ENCODE peak calls at places on chromosomes 5 and 9, in nine cellular contexts. One of them, this sample, is unnamed.

GRCh38 chr5:175590471-175590881 is 67.4 kb upstream of the HRH2 start:
- DNase-seq in Daoy: peak; percentile 92
- DNase-seq in activated effector memory CD4-positive, alpha-beta T cell treated with Interleukin-2 at 50 U/mL for 16 hours: no peak
- DNase-seq in NCI-H2081: no peak
- DNase-seq in left colon: no peak
- DNase-seq in NCI-H1930: no peak
- DNase-seq in left cardiac atrium: no peak
- DNase-seq in RPMI8226: peak; percentile 55
- DNase-seq in RWPE1: peak; percentile 57
- DNase-seq in this sample: peak; percentile 87

GRCh38 chr9:130149031-130149430 is 23.2 kb upstream of the NCS1 start:
- DNase-seq in Daoy: no peak
- DNase-seq in activated effector memory CD4-positive, alpha-beta T cell treated with Interleukin-2 at 50 U/mL for 16 hours: no peak
- DNase-seq in NCI-H2081: no peak
- DNase-seq in left colon: no peak
- DNase-seq in NCI-H1930: no peak
- DNase-seq in left cardiac atrium: no peak
- DNase-seq in RPMI8226: no peak
- DNase-seq in RWPE1: no peak
- DNase-seq in this sample: no peak

GRCh38 chr5:2352101-2352861 is 399.2 kb downstream of the IRX2 start:
- DNase-seq in Daoy: peak; percentile 48
- DNase-seq in activated effector memory CD4-positive, alpha-beta T cell treated with Interleukin-2 at 50 U/mL for 16 hours: no peak
- DNase-seq in NCI-H2081: no peak
- DNase-seq in left colon: no peak
- DNase-seq in NCI-H1930: no peak
- DNase-seq in left cardiac atrium: no peak
- DNase-seq in RPMI8226: no peak
- DNase-seq in RWPE1: no peak
- DNase-seq in this sample: no peak

GRCh38 chr5:112689510-112689909 is 48.2 kb upstream of the APC start:
- DNase-seq in Daoy: peak; percentile 65
- DNase-seq in activated effector memory CD4-positive, alpha-beta T cell treated with Interleukin-2 at 50 U/mL for 16 hours: no peak
- DNase-seq in NCI-H2081: no peak
- DNase-seq in left colon: no peak
- DNase-seq in NCI-H1930: no peak
- DNase-seq in left cardiac atrium: no peak
- DNase-seq in RPMI8226: no peak
- DNase-seq in RWPE1: no peak
- DNase-seq in this sample: no peak

GRCh38 chr9:124342402-124342945 is 72.8 kb downstream of the PSMB7 start:
- DNase-seq in Daoy: no peak
- DNase-seq in activated effector memory CD4-positive, alpha-beta T cell treated with Interleukin-2 at 50 U/mL for 16 hours: no peak
- DNase-seq in NCI-H2081: no peak
- DNase-seq in left colon: no peak
- DNase-seq in NCI-H1930: no peak
- DNase-seq in left cardiac atrium: no peak
- DNase-seq in RPMI8226: no peak
- DNase-seq in RWPE1: no peak
- DNase-seq in this sample: no peak

GRCh38 chr9:76810377-76810957 is 46.2 kb downstream of the PCA3 start:
- DNase-seq in Daoy: peak; percentile 67
- DNase-seq in activated effector memory CD4-positive, alpha-beta T cell treated with Interleukin-2 at 50 U/mL for 16 hours: no peak
- DNase-seq in NCI-H2081: peak; percentile 58
- DNase-seq in left colon: no peak
- DNase-seq in NCI-H1930: peak; percentile 56
- DNase-seq in left cardiac atrium: peak; percentile 29
- DNase-seq in RPMI8226: peak; percentile 40
- DNase-seq in RWPE1: peak; percentile 63
- DNase-seq in this sample: no peak

GRCh38 chr9:15244001-15244441 is 63.0 kb downstream of the TTC39B start:
- DNase-seq in Daoy: no peak
- DNase-seq in activated effector memory CD4-positive, alpha-beta T cell treated with Interleukin-2 at 50 U/mL for 16 hours: no peak
- DNase-seq in NCI-H2081: no peak
- DNase-seq in left colon: no peak
- DNase-seq in NCI-H1930: no peak
- DNase-seq in left cardiac atrium: no peak
- DNase-seq in RPMI8226: no peak
- DNase-seq in RWPE1: no peak
- DNase-seq in this sample: no peak

GRCh38 chr9:133476941-133477340 is 2.0 kb downstream of the SLC2A6 start:
- DNase-seq in Daoy: no peak
- DNase-seq in activated effector memory CD4-positive, alpha-beta T cell treated with Interleukin-2 at 50 U/mL for 16 hours: no peak
- DNase-seq in NCI-H2081: no peak
- DNase-seq in left colon: no peak
- DNase-seq in NCI-H1930: no peak
- DNase-seq in left cardiac atrium: no peak
- DNase-seq in RPMI8226: no peak
- DNase-seq in RWPE1: no peak
- DNase-seq in this sample: no peak

GRCh38 chr9:68844196-68844595 is 139.2 kb downstream of the PIP5K1B start:
- DNase-seq in Daoy: no peak
- DNase-seq in activated effector memory CD4-positive, alpha-beta T cell treated with Interleukin-2 at 50 U/mL for 16 hours: no peak
- DNase-seq in NCI-H2081: no peak
- DNase-seq in left colon: no peak
- DNase-seq in NCI-H1930: no peak
- DNase-seq in left cardiac atrium: no peak
- DNase-seq in RPMI8226: no peak
- DNase-seq in RWPE1: no peak
- DNase-seq in this sample: no peak

This sample was measured in foreskin keratinocyte.